ENCODE peak calls at places on chromosomes 12 and 14, in four cellular contexts. W is esophagus muscularis mucosa, F is coronary artery, Y is adrenal gland. J is an unnamed sample.

GRCh38 chr14:102993523-102993922 is 63.8 kb downstream of the CDC42BPB start:
- DNase-seq in W (no peak), F (no peak), Y (no peak), J (peak)

GRCh38 chr12:123131291-123131831 is 19.5 kb downstream of the PITPNM2 start:
- DNase-seq in W (no peak), F (no peak), Y (no peak), J (no peak)

GRCh38 chr12:57454566-57455373 is at the start of gene INHBE:
- DNase-seq in W (no peak), F (no peak), Y (no peak), J (no peak)

GRCh38 chr12:41507286-41507685 is 319.2 kb downstream of the PDZRN4 start:
- DNase-seq in W (no peak), F (no peak), Y (no peak), J (no peak)

GRCh38 chr12:108858399-108859074 is 1.2 kb upstream of the SSH1 start:
- DNase-seq in W (no peak), F (no peak), Y (no peak), J (no peak)

GRCh38 chr12:95870897-95871296 is 12.1 kb downstream of the SNRPF start:
- DNase-seq in W (no peak), F (no peak), Y (no peak), J (no peak)

GRCh38 chr14:92224348-92224954 is 98.5 kb upstream of the SLC24A4 start:
- DNase-seq in W (no peak), F (peak), Y (no peak), J (no peak)

GRCh38 chr12:123041042-123041531 is 60.6 kb downstream of the ARL6IP4 start:
- DNase-seq in W (no peak), F (no peak), Y (no peak), J (no peak)

GRCh38 chr12:90020006-90020405 is 311.4 kb upstream of the ATP2B1 start:
- DNase-seq in W (no peak), F (no peak), Y (no peak), J (no peak)

GRCh38 chr12:52530366-52530765 is 10.2 kb upstream of the KRT5 start:
- DNase-seq in W (no peak), F (no peak), Y (no peak), J (no peak)

GRCh38 chr12:46914336-46914735 is 88.5 kb upstream of the SLC38A4 start:
- DNase-seq in W (no peak), F (no peak), Y (no peak), J (no peak)

GRCh38 chr14:99872786-99873440 is 79.7 kb downstream of the EML1 start:
- DNase-seq in W (no peak), F (no peak), Y (no peak), J (no peak)

GRCh38 chr14:93976477-93977057 is at the start of gene ASB2:
- DNase-seq in W (no peak), F (no peak), Y (no peak), J (no peak)

GRCh38 chr12:107318804-107319535 is 225.6 kb upstream of the CRY1 start:
- DNase-seq in W (no peak), F (no peak), Y (no peak), J (peak)

GRCh38 chr12:1500095-1500801 is 94.1 kb downstream of the FBXL14 start:
- DNase-seq in W (no peak), F (no peak), Y (peak), J (no peak)

GRCh38 chr12:66035289-66035961 is 95.1 kb downstream of the LLPH start:
- DNase-seq in W (no peak), F (no peak), Y (no peak), J (peak)

GRCh38 chr14:97346675-97347074 is 549.5 kb downstream of the VRK1 start:
- DNase-seq in W (no peak), F (no peak), Y (no peak), J (no peak)

DNA sequence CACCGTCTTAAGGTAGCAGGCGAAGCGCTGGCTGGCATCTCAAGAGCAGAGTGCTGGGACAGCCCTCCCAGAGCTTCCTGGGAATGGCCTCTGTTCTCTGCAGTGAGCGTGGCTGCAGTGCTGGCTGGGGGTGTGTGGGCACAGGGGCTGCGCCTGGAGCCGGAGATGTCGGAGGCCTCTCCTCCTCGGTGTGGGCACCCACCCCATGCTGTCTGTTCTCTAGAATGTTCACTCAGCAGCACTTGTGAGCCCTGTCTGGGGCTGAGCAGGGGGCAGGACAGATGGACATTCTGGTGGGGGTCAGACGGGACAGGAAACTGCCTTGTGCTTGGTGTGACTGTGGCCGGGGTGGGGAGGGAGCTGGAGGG is 15.9 kb downstream of the FBRSL1 start:
- DNase-seq in W (no peak), F (no peak), Y (no peak), J (no peak)
- H3K27ac ChIP-seq in W (no peak), F (peak), Y (no peak), J (peak)

DNA sequence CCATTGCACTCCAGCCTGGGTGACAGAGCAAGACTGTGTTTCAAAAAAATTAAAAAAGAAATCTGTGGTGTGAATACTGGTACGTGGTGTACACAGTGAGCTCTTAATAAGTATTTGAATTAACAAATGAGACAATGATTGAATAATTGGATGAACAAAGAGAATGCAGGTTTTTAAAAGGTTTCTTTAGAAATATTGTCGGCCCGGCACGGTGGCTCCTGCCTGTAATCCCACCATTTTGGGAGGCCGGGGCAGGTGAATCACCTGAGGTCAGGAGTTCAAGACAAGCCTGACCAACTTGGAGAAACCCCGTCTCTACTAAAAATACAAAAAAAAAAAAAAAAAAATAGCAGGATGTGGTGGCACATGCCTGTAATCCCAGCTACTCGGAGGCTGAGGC is 6.6 kb downstream of the HIF1A start:
- DNase-seq in W (no peak), F (no peak), Y (no peak), J (no peak)
- H3K27ac ChIP-seq in W (no peak), F (no peak), Y (peak), J (peak)

GRCh38 chr12:69023840-69024239 is 90.9 kb upstream of the CPM start:
- DNase-seq in W (peak), F (no peak), Y (no peak), J (no peak)
- H3K27ac ChIP-seq in W (no peak), F (no peak), Y (no peak), J (no peak)

GRCh38 chr12:132512197-132513069 is 22.5 kb downstream of the FBRSL1 start:
- DNase-seq in W (no peak), F (no peak), Y (no peak), J (no peak)
- H3K27ac ChIP-seq in W (no peak), F (peak), Y (no peak), J (peak)

GRCh38 chr12:111405149-111405855 is 421 bp upstream of the SH2B3 start:
- DNase-seq in W (peak), F (peak), Y (peak), J (peak)
- H3K27ac ChIP-seq in W (peak), F (peak), Y (no peak), J (peak)

DNA sequence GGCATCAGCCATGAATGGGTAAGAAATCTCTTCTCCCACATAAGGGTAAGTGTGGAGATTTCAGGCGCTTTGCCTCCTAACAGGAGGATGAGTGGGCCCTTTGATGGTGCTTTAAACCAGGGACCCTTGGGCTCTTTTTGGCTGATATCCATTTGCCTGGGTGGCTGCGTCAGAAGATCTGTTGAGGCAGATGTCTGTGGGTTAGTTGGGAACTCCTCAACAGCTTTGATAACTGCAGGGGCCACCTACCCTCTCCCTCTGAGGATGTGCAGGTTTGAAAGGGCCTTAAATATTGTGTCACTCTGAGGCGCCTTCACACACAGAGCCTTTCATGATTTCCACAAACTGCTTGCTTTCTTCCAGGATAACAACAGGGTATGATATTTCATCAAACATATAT is 210.7 kb downstream of the PPM1H start:
- DNase-seq in W (no peak), F (no peak), Y (no peak), J (no peak)
- H3K27ac ChIP-seq in W (no peak), F (peak), Y (no peak), J (peak)

DNA sequence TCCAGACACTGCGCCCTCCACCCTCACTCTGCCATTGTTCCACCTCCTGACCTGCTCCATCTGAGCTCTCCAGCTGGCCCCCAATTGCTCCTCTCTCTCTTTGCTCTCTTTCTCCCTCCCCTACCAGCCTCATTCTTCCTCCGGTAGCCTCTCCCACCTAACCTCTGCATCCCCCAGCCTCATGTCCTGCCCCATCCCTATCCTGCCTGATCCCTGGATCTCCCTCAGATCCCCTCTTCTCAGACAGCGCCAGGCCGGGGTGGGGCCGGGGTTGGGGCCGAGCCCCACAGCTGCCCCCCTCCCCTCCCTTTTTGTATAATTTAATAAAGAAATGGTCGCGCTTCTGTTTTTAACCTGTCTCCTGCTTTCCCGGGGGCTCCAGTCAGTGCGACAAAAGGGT is 1.7 kb upstream of the LAG3 start:
- DNase-seq in W (no peak), F (no peak), Y (no peak), J (no peak)
- H3K27ac ChIP-seq in W (peak), F (peak), Y (no peak), J (peak)

GRCh38 chr12:26688344-26688904 is 144.6 kb downstream of the ITPR2 start:
- DNase-seq in W (no peak), F (no peak), Y (no peak), J (no peak)
- H3K27ac ChIP-seq in W (no peak), F (no peak), Y (no peak), J (no peak)

GRCh38 chr14:66758031-66758613 is 250.2 kb downstream of the GPHN start:
- DNase-seq in W (no peak), F (no peak), Y (no peak), J (no peak)
- H3K27ac ChIP-seq in W (no peak), F (no peak), Y (no peak), J (no peak)

GRCh38 chr12:29609431-29610215 is 112.1 kb upstream of the OVCH1 start:
- DNase-seq in W (no peak), F (no peak), Y (no peak), J (no peak)
- H3K27ac ChIP-seq in W (no peak), F (no peak), Y (no peak), J (no peak)

J was measured in RWPE1.